ENCODE peak calls at places on chromosomes 7 and 10, in five cellular contexts. Y is GM19239, F is endothelial cell, I is BJ, Z is glomerular endothelial cell. O is an unnamed sample.
A peak's percentile ranks its signal among the peaks of the same experiment; 100 is the strongest.

GRCh38 chr7:43211693-43212092 is 99.2 kb downstream of the HECW1 start:
- DNase-seq in F (no peak), I (no peak), Z (no peak), Y (no peak), O (no peak)

GRCh38 chr7:149468208-149468607 is 7.3 kb upstream of the ZNF777 start:
- DNase-seq in Z (no peak), I (no peak), F (no peak), Y (no peak), O (peak; percentile 55)

GRCh38 chr7:48074231-48074654 is 14.8 kb upstream of the UPP1 start:
- DNase-seq in Y (no peak), Z (no peak), I (no peak), F (no peak), O (no peak)

GRCh38 chr7:158834799-158835784 is 5.8 kb upstream of the ESYT2 start:
- DNase-seq in Z (no peak), F (no peak), Y (no peak), I (no peak), O (no peak)

GRCh38 chr10:35507519-35508109 is 97.5 kb upstream of the GJD4 start:
- DNase-seq in Z (no peak), I (no peak), F (no peak), Y (no peak), O (no peak)

GRCh38 chr7:12031638-12032037 is 179.5 kb upstream of the TMEM106B start:
- DNase-seq in Y (no peak), I (no peak), F (no peak), Z (no peak), O (peak; percentile 51)

GRCh38 chr7:13727279-13727678 is 262.2 kb downstream of the ETV1 start:
- DNase-seq in Y (no peak), F (no peak), I (no peak), Z (no peak), O (no peak)

GRCh38 chr10:103701380-103702222 is 153.8 kb downstream of the SH3PXD2A start:
- DNase-seq in Z (no peak), Y (no peak), I (no peak), F (no peak), O (no peak)

GRCh38 chr10:110305767-110306451 is 1.2 kb upstream of the SMNDC1 start:
- DNase-seq in Z (peak; percentile 89), Y (no peak), I (peak; percentile 54), F (peak; percentile 44), O (peak; percentile 92)

GRCh38 chr10:126749030-126749655 is 78.7 kb upstream of the C10orf90 start:
- DNase-seq in I (peak; percentile 5), F (peak; percentile 84), Y (peak; percentile 10), Z (peak; percentile 31), O (peak; percentile 87)

GRCh38 chr7:116240021-116240659 is 29.8 kb downstream of the TES start:
- DNase-seq in I (no peak), Y (no peak), Z (no peak), F (no peak), O (no peak)

GRCh38 chr7:25564980-25565379 is 336.7 kb upstream of the NPVF start:
- DNase-seq in F (no peak), Y (no peak), I (no peak), Z (no peak), O (no peak)

GRCh38 chr10:23171232-23171876 is 20.8 kb upstream of the PTF1A start:
- DNase-seq in Z (no peak), Y (no peak), I (no peak), F (peak; percentile 74), O (peak; percentile 57)

GRCh38 chr10:61021926-61022325 is 77.9 kb upstream of the RHOBTB1 start:
- DNase-seq in Y (no peak), Z (no peak), F (no peak), I (no peak), O (no peak)

GRCh38 chr10:97333601-97334369 is 744 bp downstream of the FRAT2 start:
- DNase-seq in F (peak; percentile 50), I (no peak), Y (no peak), Z (no peak), O (peak; percentile 54)

GRCh38 chr10:79112898-79113431 is 44.2 kb downstream of the ZMIZ1 start:
- DNase-seq in F (no peak), Z (no peak), Y (no peak), I (no peak), O (peak; percentile 90)

GRCh38 chr7:140061607-140061930 is 1.2 kb downstream of the PARP12 start:
- DNase-seq in F (no peak), Y (no peak), Z (no peak), I (no peak), O (no peak)

GRCh38 chr10:32151876-32152275 is 95.7 kb upstream of the KIF5B start:
- DNase-seq in Z (no peak), F (no peak), Y (no peak), I (no peak), O (peak; percentile 54)

GRCh38 chr7:30251708-30252329 is 32.6 kb upstream of the ZNRF2 start:
- DNase-seq in Y (no peak), I (no peak), F (no peak), Z (no peak), O (no peak)

GRCh38 chr7:28018851-28019465 is 161.6 kb downstream of the JAZF1 start:
- DNase-seq in F (no peak), Y (no peak), Z (no peak), I (no peak), O (no peak)

GRCh38 chr7:98943336-98943735 is 65.0 kb downstream of the TRRAP start:
- DNase-seq in I (no peak), Y (no peak), F (no peak), Z (no peak), O (no peak)

O was measured in epithelial cell of esophagus.